ENCODE peak calls at places on chromosome 14, in nine cellular contexts. J, A, E, C, T, O, F, W and H are unnamed samples.

GRCh38 chr14:64855732-64856527 is 23.8 kb downstream of the SPTB start:
- DNase-seq in J (no peak), A (no peak), E (no peak), C (no peak), T (no peak), O (no peak), F (no peak), W (no peak), H (peak; percentile 73)

GRCh38 chr14:28867571-28867970 is 101.0 kb downstream of the FOXG1 start:
- DNase-seq in J (no peak), A (no peak), E (no peak), C (no peak), T (no peak), O (no peak), F (no peak), W (no peak), H (no peak)

GRCh38 chr14:65016461-65016860 is 29.8 kb downstream of the FNTB start:
- DNase-seq in J (no peak), A (no peak), E (no peak), C (no peak), T (no peak), O (no peak), F (no peak), W (no peak), H (no peak)

GRCh38 chr14:104591031-104591430 is 11.5 kb downstream of the C14orf180 start:
- DNase-seq in J (no peak), A (no peak), E (no peak), C (no peak), T (no peak), O (no peak), F (no peak), W (no peak), H (no peak)

GRCh38 chr14:92122351-92122677 is 545 bp downstream of the CPSF2 start:
- DNase-seq in J (peak; percentile 18), A (no peak), E (peak; percentile 65), C (no peak), T (no peak), O (peak; percentile 20), F (no peak), W (no peak), H (no peak)

GRCh38 chr14:69999246-69999645 is 120.0 kb downstream of the SMOC1 start:
- DNase-seq in J (peak; percentile 95), A (no peak), E (peak; percentile 77), C (no peak), T (no peak), O (no peak), F (no peak), W (no peak), H (no peak)

GRCh38 chr14:47539065-47539464 is 136.3 kb downstream of the MDGA2 start:
- DNase-seq in J (peak; percentile 13), A (no peak), E (peak; percentile 13), C (no peak), T (no peak), O (no peak), F (peak; percentile 5), W (no peak), H (no peak)

GRCh38 chr14:25111061-25111601 is 61.2 kb upstream of the STXBP6 start:
- DNase-seq in J (peak; percentile 38), A (peak; percentile 37), E (no peak), C (no peak), T (no peak), O (no peak), F (no peak), W (peak; percentile 36), H (no peak)

GRCh38 chr14:104690861-104691455 is 1.5 kb downstream of the INF2 start:
- DNase-seq in J (no peak), A (no peak), E (no peak), C (no peak), T (no peak), O (no peak), F (no peak), W (no peak), H (no peak)

GRCh38 chr14:32650665-32651064 is 288.0 kb upstream of the NPAS3 start:
- DNase-seq in J (no peak), A (no peak), E (no peak), C (no peak), T (no peak), O (no peak), F (no peak), W (no peak), H (no peak)

GRCh38 chr14:31717294-31718085 is 156.3 kb downstream of the NUBPL start:
- DNase-seq in J (no peak), A (no peak), E (no peak), C (no peak), T (no peak), O (no peak), F (no peak), W (no peak), H (no peak)

GRCh38 chr14:28461379-28461778 is 305.2 kb upstream of the FOXG1 start:
- DNase-seq in J (peak; percentile 30), A (no peak), E (no peak), C (no peak), T (no peak), O (no peak), F (no peak), W (no peak), H (no peak)

GRCh38 chr14:68397827-68398226 is 395.0 kb downstream of the ZFP36L1 start:
- DNase-seq in J (no peak), A (no peak), E (peak; percentile 91), C (no peak), T (no peak), O (peak; percentile 39), F (no peak), W (no peak), H (no peak)

GRCh38 chr14:56482306-56482705 is 97.3 kb upstream of the TMEM260 start:
- DNase-seq in J (peak; percentile 41), A (no peak), E (peak; percentile 16), C (no peak), T (peak; percentile 28), O (no peak), F (peak; percentile 15), W (no peak), H (no peak)

GRCh38 chr14:86884498-86884897 is 1108.5 kb downstream of the GALC start:
- DNase-seq in J (no peak), A (no peak), E (no peak), C (no peak), T (no peak), O (no peak), F (no peak), W (no peak), H (no peak)

GRCh38 chr14:80005561-80005960 is 205.7 kb downstream of the DIO2 start:
- DNase-seq in J (no peak), A (no peak), E (no peak), C (no peak), T (no peak), O (no peak), F (no peak), W (no peak), H (no peak)

GRCh38 chr14:95308073-95308472 is 11.6 kb downstream of the CLMN start:
- DNase-seq in J (no peak), A (no peak), E (no peak), C (no peak), T (no peak), O (no peak), F (no peak), W (no peak), H (no peak)

GRCh38 chr14:95307402-95308041 is 12.2 kb downstream of the CLMN start:
- DNase-seq in J (no peak), A (no peak), E (no peak), C (no peak), T (no peak), O (no peak), F (no peak), W (no peak), H (no peak)

GRCh38 chr14:95305145-95305544 is 14.6 kb downstream of the CLMN start:
- DNase-seq in J (no peak), A (no peak), E (no peak), C (no peak), T (no peak), O (no peak), F (no peak), W (no peak), H (no peak)

GRCh38 chr14:95304342-95304741 is 15.4 kb downstream of the CLMN start:
- DNase-seq in J (no peak), A (no peak), E (no peak), C (no peak), T (no peak), O (no peak), F (no peak), W (no peak), H (no peak)

GRCh38 chr14:95305940-95306339 is 13.8 kb downstream of the CLMN start:
- DNase-seq in J (no peak), A (no peak), E (no peak), C (no peak), T (no peak), O (no peak), F (no peak), W (no peak), H (no peak)
- TF ChIP-seq CTCF in J (no peak), A (no peak), E (no peak), C (no peak), T (no peak), O (no peak), F (no peak), W (no peak), H (no peak)

GRCh38 chr14:103427485-103428443 is 42.5 kb downstream of the MARK3 start:
- DNase-seq in J (peak; percentile 21), A (no peak), E (peak; percentile 14), C (no peak), T (no peak), O (peak; percentile 43), F (peak; percentile 15), W (no peak), H (peak; percentile 42)
- TF ChIP-seq POLR2A in J (no peak), A (no peak), E (no peak), C (no peak), T (no peak), O (no peak), F (no peak), W (no peak), H (peak; percentile 25)

DNA sequence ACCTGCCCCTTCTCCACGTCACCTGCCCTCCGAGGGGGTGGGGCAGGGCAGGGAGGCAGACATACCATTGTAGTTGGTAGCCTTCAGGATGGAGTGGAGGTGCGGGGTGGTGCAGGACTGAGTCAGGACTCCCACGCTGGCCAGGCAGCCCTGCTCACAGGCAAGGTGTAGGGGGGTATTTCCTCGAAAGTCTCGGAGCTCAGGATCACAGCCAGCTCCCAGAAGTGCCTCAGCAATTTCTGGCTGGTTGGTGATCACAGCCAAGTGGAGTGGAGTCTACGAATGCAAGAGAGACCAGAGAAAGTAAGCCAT is 1.5 kb downstream of the NFKBIA start:
- DNase-seq in J (no peak), A (peak; percentile 38), E (peak; percentile 31), C (no peak), T (no peak), O (peak; percentile 49), F (no peak), W (peak; percentile 24), H (no peak)
- H3K4me1 ChIP-seq in J (peaks cover 68% of the 10 kb centered on the region), A (peaks cover 52% of the 10 kb centered on the region), E (peaks cover 51% of the 10 kb centered on the region), C (peaks cover 6% of the 10 kb centered on the region), T (peaks cover 25% of the 10 kb centered on the region), O (peaks cover 8% of the 10 kb centered on the region), F (peaks cover 13% of the 10 kb centered on the region), W (no peaks in the 10 kb centered on the region), H (peaks cover 60% of the 10 kb centered on the region)

GRCh38 chr14:101559624-101560533 is 1.4 kb upstream of the DIO3 start:
- DNase-seq in J (no peak), A (no peak), E (no peak), C (no peak), T (no peak), O (peak; percentile 55), F (no peak), W (no peak), H (peak; percentile 30)
- TF ChIP-seq CTCF in J (no peak), A (no peak), E (peak; percentile 25), C (no peak), T (no peak), O (peak; percentile 16), F (peak; percentile 15), W (peak; percentile 53), H (no peak)

GRCh38 chr14:77320238-77320935 is at the start of gene POMT2:
- DNase-seq in J (peak; percentile 93), A (peak; percentile 95), E (peak; percentile 94), C (peak; percentile 93), T (peak; percentile 78), O (peak; percentile 91), F (peak; percentile 84), W (peak; percentile 92), H (peak; percentile 95)
- TF ChIP-seq POLR2A in J (peak; percentile 68), A (peak; percentile 80), E (no peak), C (no peak), T (peak; percentile 50), O (no peak), F (peak; percentile 57), W (peak; percentile 70), H (peak; percentile 81)